ENCODE peak calls at places on chromosomes 16 and 17, in nine cellular contexts. J is stimulated activated naive CD4-positive, alpha-beta T cell; O is ELR; X is iris pigment epithelial cell; K is posterior cingulate gyrus; N is lung microvascular endothelial cell; W is Karpas-422; C is NCI-H510A treated with DMSO at 0.1 percent for 48 hours; Z is spleen. D is an unnamed sample.

GRCh38 chr17:26818736-26819135 is 475.2 kb upstream of the WSB1 start:
- DNase-seq in J (no peak), O (no peak), X (peak), K (no peak), N (peak), W (no peak), C (no peak), Z (no peak), D (no peak)

GRCh38 chr17:58200024-58200633 is 7.6 kb downstream of the EPX start:
- DNase-seq in J (peak), O (peak), X (peak), K (no peak), N (peak), W (peak), C (peak), Z (peak), D (peak)

GRCh38 chr16:17544785-17545184 is 74.0 kb upstream of the XYLT1 start:
- DNase-seq in J (no peak), O (peak), X (no peak), K (no peak), N (no peak), W (peak), C (no peak), Z (no peak), D (no peak)

GRCh38 chr16:85291302-85292148 is 179.3 kb upstream of the CIBAR2 start:
- DNase-seq in J (no peak), O (no peak), X (no peak), K (peak), N (peak), W (no peak), C (no peak), Z (peak), D (peak)

GRCh38 chr16:85631802-85632393 is 18.8 kb downstream of the GSE1 start:
- DNase-seq in J (no peak), O (no peak), X (no peak), K (no peak), N (no peak), W (no peak), C (no peak), Z (no peak), D (no peak)

GRCh38 chr17:53687324-53687723 is 135.4 kb upstream of the KIF2B start:
- DNase-seq in J (no peak), O (no peak), X (no peak), K (no peak), N (no peak), W (no peak), C (no peak), Z (no peak), D (no peak)

GRCh38 chr17:27782791-27783206 is 17.5 kb downstream of the NOS2 start:
- DNase-seq in J (no peak), O (no peak), X (no peak), K (no peak), N (peak), W (no peak), C (no peak), Z (no peak), D (no peak)

GRCh38 chr16:8753411-8754054 is 43.9 kb downstream of the TMEM186 start:
- DNase-seq in J (no peak), O (no peak), X (no peak), K (no peak), N (no peak), W (no peak), C (no peak), Z (peak), D (no peak)

GRCh38 chr17:1076982-1077302 is 80.0 kb downstream of the TIMM22 start:
- DNase-seq in J (no peak), O (no peak), X (no peak), K (no peak), N (no peak), W (no peak), C (no peak), Z (peak), D (no peak)

GRCh38 chr16:25014500-25015147 is 545 bp downstream of the ARHGAP17 start:
- DNase-seq in J (peak), O (peak), X (peak), K (peak), N (peak), W (peak), C (peak), Z (peak), D (peak)

GRCh38 chr16:16780588-16780987 is 401.6 kb downstream of the NPIPA7 start:
- DNase-seq in J (no peak), O (no peak), X (no peak), K (no peak), N (no peak), W (no peak), C (no peak), Z (no peak), D (no peak)

GRCh38 chr17:9958586-9959281 is 53.7 kb upstream of the RCVRN start:
- DNase-seq in J (no peak), O (no peak), X (no peak), K (no peak), N (no peak), W (no peak), C (no peak), Z (no peak), D (no peak)

D was measured in HuH-7.5.